ENCODE peak calls at places on chromosomes 6 and 20, in ten cellular contexts. One of them, this sample, is unnamed.
A peak's percentile ranks its signal among the peaks of the same experiment; 100 is the strongest.

GRCh38 chr20:45289942-45290676 is 16.5 kb upstream of the RBPJL start:
- DNase-seq in HFF-Myc: no peak
- DNase-seq in GM12865: no peak
- DNase-seq in astrocyte of the spinal cord: no peak
- DNase-seq in AG09309: no peak
- DNase-seq in A549: no peak
- DNase-seq in dorsolateral prefrontal cortex: no peak
- DNase-seq in cardiac muscle cell: no peak
- DNase-seq in hepatocyte: no peak
- DNase-seq in fibroblast of mammary gland: no peak
- DNase-seq in this sample: no peak

GRCh38 chr20:61735503-61735785 is 330.2 kb downstream of the TAF4 start:
- DNase-seq in AG09309: no peak
- DNase-seq in A549: no peak
- DNase-seq in fibroblast of mammary gland: no peak
- DNase-seq in cardiac muscle cell: no peak
- DNase-seq in HFF-Myc: no peak
- DNase-seq in hepatocyte: no peak
- DNase-seq in astrocyte of the spinal cord: no peak
- DNase-seq in GM12865: no peak
- DNase-seq in dorsolateral prefrontal cortex: no peak
- DNase-seq in this sample: no peak

GRCh38 chr20:1431158-1431557 is 35.5 kb downstream of the NSFL1C start:
- DNase-seq in HFF-Myc: no peak
- DNase-seq in hepatocyte: no peak
- DNase-seq in AG09309: no peak
- DNase-seq in dorsolateral prefrontal cortex: no peak
- DNase-seq in A549: no peak
- DNase-seq in GM12865: no peak
- DNase-seq in astrocyte of the spinal cord: no peak
- DNase-seq in fibroblast of mammary gland: no peak
- DNase-seq in cardiac muscle cell: no peak
- DNase-seq in this sample: no peak

GRCh38 chr20:34798871-34799270 is 26.6 kb downstream of the NCOA6 start:
- DNase-seq in HFF-Myc: no peak
- DNase-seq in fibroblast of mammary gland: no peak
- DNase-seq in dorsolateral prefrontal cortex: no peak
- DNase-seq in astrocyte of the spinal cord: no peak
- DNase-seq in cardiac muscle cell: no peak
- DNase-seq in hepatocyte: no peak
- DNase-seq in AG09309: no peak
- DNase-seq in A549: no peak
- DNase-seq in GM12865: no peak
- DNase-seq in this sample: no peak

GRCh38 chr6:149354009-149354408 is 36.5 kb downstream of the TAB2 start:
- DNase-seq in AG09309: no peak
- DNase-seq in HFF-Myc: no peak
- DNase-seq in dorsolateral prefrontal cortex: no peak
- DNase-seq in astrocyte of the spinal cord: no peak
- DNase-seq in GM12865: no peak
- DNase-seq in A549: no peak
- DNase-seq in hepatocyte: no peak
- DNase-seq in cardiac muscle cell: no peak
- DNase-seq in fibroblast of mammary gland: no peak
- DNase-seq in this sample: no peak

GRCh38 chr6:32244270-32244669 is 20.4 kb upstream of the NOTCH4 start:
- DNase-seq in AG09309: no peak
- DNase-seq in GM12865: no peak
- DNase-seq in HFF-Myc: no peak
- DNase-seq in fibroblast of mammary gland: peak; percentile 47
- DNase-seq in astrocyte of the spinal cord: no peak
- DNase-seq in A549: no peak
- DNase-seq in dorsolateral prefrontal cortex: no peak
- DNase-seq in cardiac muscle cell: peak; percentile 44
- DNase-seq in hepatocyte: no peak
- DNase-seq in this sample: no peak

GRCh38 chr20:52540489-52540888 is 348.9 kb upstream of the ZFP64 start:
- DNase-seq in fibroblast of mammary gland: no peak
- DNase-seq in A549: no peak
- DNase-seq in astrocyte of the spinal cord: no peak
- DNase-seq in dorsolateral prefrontal cortex: no peak
- DNase-seq in AG09309: no peak
- DNase-seq in hepatocyte: peak; percentile 38
- DNase-seq in GM12865: no peak
- DNase-seq in HFF-Myc: no peak
- DNase-seq in cardiac muscle cell: no peak
- DNase-seq in this sample: no peak

GRCh38 chr6:89895273-89895874 is 1.1 kb downstream of the GJA10 start:
- DNase-seq in hepatocyte: peak; percentile 80
- DNase-seq in astrocyte of the spinal cord: peak; percentile 72
- DNase-seq in HFF-Myc: peak; percentile 19
- DNase-seq in fibroblast of mammary gland: peak; percentile 54
- DNase-seq in dorsolateral prefrontal cortex: no peak
- DNase-seq in GM12865: no peak
- DNase-seq in cardiac muscle cell: peak; percentile 74
- DNase-seq in A549: peak; percentile 11
- DNase-seq in AG09309: no peak
- DNase-seq in this sample: no peak

GRCh38 chr6:25014806-25015560 is 79.2 kb upstream of the RIPOR2 start:
- DNase-seq in A549: peak; percentile 6
- DNase-seq in astrocyte of the spinal cord: peak; percentile 83
- DNase-seq in hepatocyte: peak; percentile 51
- DNase-seq in AG09309: peak; percentile 43
- DNase-seq in fibroblast of mammary gland: peak; percentile 88
- DNase-seq in GM12865: peak; percentile 37
- DNase-seq in dorsolateral prefrontal cortex: no peak
- DNase-seq in HFF-Myc: peak; percentile 50
- DNase-seq in cardiac muscle cell: peak; percentile 91
- DNase-seq in this sample: no peak

GRCh38 chr6:46199387-46199786 is 28.6 kb upstream of the ENPP5 start:
- DNase-seq in astrocyte of the spinal cord: peak; percentile 19
- DNase-seq in AG09309: peak; percentile 37
- DNase-seq in dorsolateral prefrontal cortex: no peak
- DNase-seq in GM12865: no peak
- DNase-seq in cardiac muscle cell: peak; percentile 90
- DNase-seq in HFF-Myc: no peak
- DNase-seq in hepatocyte: no peak
- DNase-seq in A549: no peak
- DNase-seq in fibroblast of mammary gland: peak; percentile 95
- DNase-seq in this sample: peak; percentile 26

GRCh38 chr6:37866590-37867507 is 47.3 kb downstream of the ZFAND3 start:
- DNase-seq in hepatocyte: no peak
- DNase-seq in fibroblast of mammary gland: no peak
- DNase-seq in AG09309: no peak
- DNase-seq in dorsolateral prefrontal cortex: no peak
- DNase-seq in A549: no peak
- DNase-seq in cardiac muscle cell: no peak
- DNase-seq in HFF-Myc: no peak
- DNase-seq in astrocyte of the spinal cord: no peak
- DNase-seq in GM12865: no peak
- DNase-seq in this sample: no peak

GRCh38 chr20:11544029-11544678 is 373.5 kb upstream of the BTBD3 start:
- DNase-seq in astrocyte of the spinal cord: peak; percentile 80
- DNase-seq in dorsolateral prefrontal cortex: no peak
- DNase-seq in A549: peak; percentile 84
- DNase-seq in cardiac muscle cell: peak; percentile 83
- DNase-seq in fibroblast of mammary gland: peak; percentile 68
- DNase-seq in hepatocyte: peak; percentile 69
- DNase-seq in GM12865: peak; percentile 76
- DNase-seq in AG09309: peak; percentile 43
- DNase-seq in HFF-Myc: peak; percentile 48
- DNase-seq in this sample: peak; percentile 46

GRCh38 chr20:37955511-37955910 is 52.6 kb downstream of the VSTM2L start:
- DNase-seq in A549: no peak
- DNase-seq in AG09309: no peak
- DNase-seq in HFF-Myc: no peak
- DNase-seq in hepatocyte: no peak
- DNase-seq in dorsolateral prefrontal cortex: no peak
- DNase-seq in cardiac muscle cell: no peak
- DNase-seq in astrocyte of the spinal cord: no peak
- DNase-seq in fibroblast of mammary gland: no peak
- DNase-seq in GM12865: no peak
- DNase-seq in this sample: no peak

GRCh38 chr6:128519931-128520435 is 416 bp downstream of the PTPRK start:
- DNase-seq in astrocyte of the spinal cord: no peak
- DNase-seq in HFF-Myc: no peak
- DNase-seq in A549: peak; percentile 25
- DNase-seq in dorsolateral prefrontal cortex: no peak
- DNase-seq in fibroblast of mammary gland: no peak
- DNase-seq in GM12865: peak; percentile 31
- DNase-seq in hepatocyte: no peak
- DNase-seq in AG09309: no peak
- DNase-seq in cardiac muscle cell: peak; percentile 77
- DNase-seq in this sample: no peak

GRCh38 chr6:124028117-124028516 is 224.5 kb downstream of the NKAIN2 start:
- DNase-seq in astrocyte of the spinal cord: peak; percentile 24
- DNase-seq in A549: no peak
- DNase-seq in AG09309: no peak
- DNase-seq in fibroblast of mammary gland: no peak
- DNase-seq in HFF-Myc: no peak
- DNase-seq in dorsolateral prefrontal cortex: no peak
- DNase-seq in cardiac muscle cell: no peak
- DNase-seq in GM12865: no peak
- DNase-seq in hepatocyte: no peak
- DNase-seq in this sample: no peak

GRCh38 chr6:148935705-148936306 is 189.0 kb downstream of the UST start:
- DNase-seq in hepatocyte: no peak
- DNase-seq in A549: no peak
- DNase-seq in dorsolateral prefrontal cortex: no peak
- DNase-seq in fibroblast of mammary gland: peak; percentile 81
- DNase-seq in HFF-Myc: no peak
- DNase-seq in astrocyte of the spinal cord: peak; percentile 43
- DNase-seq in cardiac muscle cell: no peak
- DNase-seq in GM12865: no peak
- DNase-seq in AG09309: peak; percentile 8
- DNase-seq in this sample: no peak

GRCh38 chr6:31776961-31777666 is at the start of gene VWA7:
- DNase-seq in cardiac muscle cell: peak; percentile 88
- DNase-seq in astrocyte of the spinal cord: peak; percentile 65
- DNase-seq in hepatocyte: peak; percentile 94
- DNase-seq in HFF-Myc: peak; percentile 44
- DNase-seq in AG09309: no peak
- DNase-seq in A549: peak; percentile 87
- DNase-seq in GM12865: peak; percentile 83
- DNase-seq in fibroblast of mammary gland: peak; percentile 83
- DNase-seq in dorsolateral prefrontal cortex: peak; percentile 33
- DNase-seq in this sample: peak; percentile 51

GRCh38 chr6:13923527-13924145 is 1.1 kb upstream of the RNF182 start:
- DNase-seq in cardiac muscle cell: peak; percentile 27
- DNase-seq in hepatocyte: no peak
- DNase-seq in GM12865: no peak
- DNase-seq in HFF-Myc: no peak
- DNase-seq in astrocyte of the spinal cord: peak; percentile 85
- DNase-seq in dorsolateral prefrontal cortex: no peak
- DNase-seq in fibroblast of mammary gland: peak; percentile 72
- DNase-seq in A549: no peak
- DNase-seq in AG09309: no peak
- DNase-seq in this sample: no peak

GRCh38 chr20:5933802-5934436 is 16.4 kb downstream of the TRMT6 start:
- DNase-seq in HFF-Myc: no peak
- DNase-seq in A549: peak; percentile 48
- DNase-seq in hepatocyte: no peak
- DNase-seq in cardiac muscle cell: peak; percentile 18
- DNase-seq in GM12865: peak; percentile 49
- DNase-seq in AG09309: no peak
- DNase-seq in fibroblast of mammary gland: peak; percentile 14
- DNase-seq in dorsolateral prefrontal cortex: no peak
- DNase-seq in astrocyte of the spinal cord: no peak
- DNase-seq in this sample: no peak
- TF ChIP-seq CTCF in HFF-Myc: peak; percentile 22
- TF ChIP-seq CTCF in A549: peak; percentile 72
- TF ChIP-seq CTCF in hepatocyte: peak; percentile 33
- TF ChIP-seq CTCF in cardiac muscle cell: no peak
- TF ChIP-seq CTCF in GM12865: peak; percentile 31
- TF ChIP-seq CTCF in AG09309: no peak
- TF ChIP-seq CTCF in fibroblast of mammary gland: no peak
- TF ChIP-seq CTCF in dorsolateral prefrontal cortex: no peak
- TF ChIP-seq CTCF in astrocyte of the spinal cord: peak; percentile 23
- TF ChIP-seq CTCF in this sample: peak; percentile 63

GRCh38 chr20:22524393-22525015 is 59.9 kb downstream of the FOXA2 start:
- DNase-seq in A549: no peak
- DNase-seq in astrocyte of the spinal cord: no peak
- DNase-seq in HFF-Myc: no peak
- DNase-seq in AG09309: no peak
- DNase-seq in GM12865: no peak
- DNase-seq in fibroblast of mammary gland: no peak
- DNase-seq in dorsolateral prefrontal cortex: no peak
- DNase-seq in hepatocyte: no peak
- DNase-seq in cardiac muscle cell: no peak
- DNase-seq in this sample: no peak
- H3K4me3 ChIP-seq in A549: no peak overlapping the region
- H3K4me3 ChIP-seq in astrocyte of the spinal cord: no peak overlapping the region
- H3K4me3 ChIP-seq in HFF-Myc: no peak overlapping the region
- H3K4me3 ChIP-seq in AG09309: no peak overlapping the region
- H3K4me3 ChIP-seq in GM12865: no peak overlapping the region
- H3K4me3 ChIP-seq in fibroblast of mammary gland: no peak overlapping the region
- H3K4me3 ChIP-seq in dorsolateral prefrontal cortex: no peak overlapping the region
- H3K4me3 ChIP-seq in hepatocyte: no peak overlapping the region
- H3K4me3 ChIP-seq in cardiac muscle cell: no peak overlapping the region
- H3K4me3 ChIP-seq in this sample: no peak overlapping the region

GRCh38 chr6:41787219-41787917 is at the start of gene TOMM6:
- DNase-seq in fibroblast of mammary gland: peak; percentile 93
- DNase-seq in dorsolateral prefrontal cortex: peak; percentile 94
- DNase-seq in GM12865: peak; percentile 97
- DNase-seq in A549: peak; percentile 94
- DNase-seq in AG09309: peak; percentile 71
- DNase-seq in astrocyte of the spinal cord: peak; percentile 96
- DNase-seq in HFF-Myc: peak; percentile 75
- DNase-seq in cardiac muscle cell: peak; percentile 97
- DNase-seq in hepatocyte: peak; percentile 97
- DNase-seq in this sample: peak; percentile 71
- TF ChIP-seq CTCF in fibroblast of mammary gland: peak; percentile 58
- TF ChIP-seq CTCF in dorsolateral prefrontal cortex: peak; percentile 87
- TF ChIP-seq CTCF in GM12865: peak; percentile 88
- TF ChIP-seq CTCF in A549: peak; percentile 74
- TF ChIP-seq CTCF in AG09309: peak; percentile 91
- TF ChIP-seq CTCF in astrocyte of the spinal cord: peak; percentile 89
- TF ChIP-seq CTCF in HFF-Myc: peak; percentile 78
- TF ChIP-seq CTCF in cardiac muscle cell: peak; percentile 76
- TF ChIP-seq CTCF in hepatocyte: peak; percentile 74
- TF ChIP-seq CTCF in this sample: peak; percentile 63

GRCh38 chr6:44001318-44001868 is 125.9 kb downstream of the MRPL14 start:
- DNase-seq in HFF-Myc: no peak
- DNase-seq in hepatocyte: peak; percentile 52
- DNase-seq in AG09309: no peak
- DNase-seq in cardiac muscle cell: peak; percentile 44
- DNase-seq in fibroblast of mammary gland: no peak
- DNase-seq in astrocyte of the spinal cord: no peak
- DNase-seq in GM12865: peak; percentile 79
- DNase-seq in dorsolateral prefrontal cortex: no peak
- DNase-seq in A549: peak; percentile 57
- DNase-seq in this sample: no peak
- H3K4me3 ChIP-seq in HFF-Myc: no peak overlapping the region
- H3K4me3 ChIP-seq in hepatocyte: no peak overlapping the region
- H3K4me3 ChIP-seq in AG09309: no peak overlapping the region
- H3K4me3 ChIP-seq in cardiac muscle cell: no peak overlapping the region
- H3K4me3 ChIP-seq in fibroblast of mammary gland: no peak overlapping the region
- H3K4me3 ChIP-seq in astrocyte of the spinal cord: no peak overlapping the region
- H3K4me3 ChIP-seq in GM12865: peak overlapping the region; percentile 62
- H3K4me3 ChIP-seq in dorsolateral prefrontal cortex: no peak overlapping the region
- H3K4me3 ChIP-seq in A549: peak overlapping the region; percentile 60
- H3K4me3 ChIP-seq in this sample: peak overlapping the region; percentile 50